ENCODE peak calls at places on chromosomes 6 and 20, in eight cellular contexts. One of them, this sample, is unnamed.
A peak's percentile ranks its signal among the peaks of the same experiment; 100 is the strongest.

GRCh38 chr6:96611342-96611964 is 48.5 kb downstream of the FHL5 start:
- DNase-seq in effector memory CD8-positive, alpha-beta T cell: no peak
- DNase-seq in cardiac muscle cell: no peak
- DNase-seq in GM20000: peak; percentile 29
- DNase-seq in NCI-H146: no peak
- DNase-seq in stimulated activated CD4-positive, alpha-beta T cell treated with anti-CD3 and anti-CD28 coated beads, Interleukin-1b, Interleukin-23, amount 100 ng/mL, for 48 hours: no peak
- DNase-seq in anterior cingulate cortex: no peak
- DNase-seq in aorta: no peak
- DNase-seq in this sample: peak; percentile 90

GRCh38 chr6:21823371-21823770 is 229.8 kb downstream of the SOX4 start:
- DNase-seq in GM20000: no peak
- DNase-seq in NCI-H146: no peak
- DNase-seq in anterior cingulate cortex: no peak
- DNase-seq in cardiac muscle cell: no peak
- DNase-seq in aorta: no peak
- DNase-seq in effector memory CD8-positive, alpha-beta T cell: no peak
- DNase-seq in stimulated activated CD4-positive, alpha-beta T cell treated with anti-CD3 and anti-CD28 coated beads, Interleukin-1b, Interleukin-23, amount 100 ng/mL, for 48 hours: no peak
- DNase-seq in this sample: no peak

GRCh38 chr6:156280131-156280530 is 497.0 kb upstream of the ARID1B start:
- DNase-seq in cardiac muscle cell: no peak
- DNase-seq in aorta: no peak
- DNase-seq in stimulated activated CD4-positive, alpha-beta T cell treated with anti-CD3 and anti-CD28 coated beads, Interleukin-1b, Interleukin-23, amount 100 ng/mL, for 48 hours: no peak
- DNase-seq in anterior cingulate cortex: no peak
- DNase-seq in NCI-H146: peak; percentile 94
- DNase-seq in effector memory CD8-positive, alpha-beta T cell: no peak
- DNase-seq in GM20000: no peak
- DNase-seq in this sample: peak; percentile 98

GRCh38 chr6:30073489-30074240 is 1.9 kb downstream of the RNF39 start:
- DNase-seq in cardiac muscle cell: no peak
- DNase-seq in GM20000: peak; percentile 14
- DNase-seq in NCI-H146: peak; percentile 10
- DNase-seq in stimulated activated CD4-positive, alpha-beta T cell treated with anti-CD3 and anti-CD28 coated beads, Interleukin-1b, Interleukin-23, amount 100 ng/mL, for 48 hours: no peak
- DNase-seq in anterior cingulate cortex: no peak
- DNase-seq in effector memory CD8-positive, alpha-beta T cell: no peak
- DNase-seq in aorta: no peak
- DNase-seq in this sample: peak; percentile 60

GRCh38 chr20:50449789-50450492 is 60.2 kb upstream of the PTPN1 start:
- DNase-seq in cardiac muscle cell: no peak
- DNase-seq in GM20000: peak; percentile 32
- DNase-seq in anterior cingulate cortex: no peak
- DNase-seq in stimulated activated CD4-positive, alpha-beta T cell treated with anti-CD3 and anti-CD28 coated beads, Interleukin-1b, Interleukin-23, amount 100 ng/mL, for 48 hours: no peak
- DNase-seq in aorta: peak; percentile 65
- DNase-seq in effector memory CD8-positive, alpha-beta T cell: no peak
- DNase-seq in NCI-H146: no peak
- DNase-seq in this sample: no peak

GRCh38 chr6:142810952-142811514 is 133.9 kb downstream of the HIVEP2 start:
- DNase-seq in GM20000: no peak
- DNase-seq in aorta: no peak
- DNase-seq in anterior cingulate cortex: no peak
- DNase-seq in stimulated activated CD4-positive, alpha-beta T cell treated with anti-CD3 and anti-CD28 coated beads, Interleukin-1b, Interleukin-23, amount 100 ng/mL, for 48 hours: no peak
- DNase-seq in effector memory CD8-positive, alpha-beta T cell: no peak
- DNase-seq in cardiac muscle cell: no peak
- DNase-seq in NCI-H146: no peak
- DNase-seq in this sample: no peak

GRCh38 chr6:122797537-122797936 is 8.5 kb downstream of the SMPDL3A start:
- DNase-seq in anterior cingulate cortex: no peak
- DNase-seq in aorta: no peak
- DNase-seq in GM20000: no peak
- DNase-seq in effector memory CD8-positive, alpha-beta T cell: no peak
- DNase-seq in NCI-H146: no peak
- DNase-seq in stimulated activated CD4-positive, alpha-beta T cell treated with anti-CD3 and anti-CD28 coated beads, Interleukin-1b, Interleukin-23, amount 100 ng/mL, for 48 hours: no peak
- DNase-seq in cardiac muscle cell: no peak
- DNase-seq in this sample: no peak

GRCh38 chr6:2777249-2777648 is 12.1 kb downstream of the WRNIP1 start:
- DNase-seq in NCI-H146: no peak
- DNase-seq in stimulated activated CD4-positive, alpha-beta T cell treated with anti-CD3 and anti-CD28 coated beads, Interleukin-1b, Interleukin-23, amount 100 ng/mL, for 48 hours: no peak
- DNase-seq in aorta: no peak
- DNase-seq in GM20000: no peak
- DNase-seq in cardiac muscle cell: no peak
- DNase-seq in effector memory CD8-positive, alpha-beta T cell: no peak
- DNase-seq in anterior cingulate cortex: no peak
- DNase-seq in this sample: no peak

GRCh38 chr20:62900692-62901584 is 25.4 kb downstream of the DIDO1 start:
- DNase-seq in aorta: peak; percentile 52
- DNase-seq in anterior cingulate cortex: no peak
- DNase-seq in cardiac muscle cell: no peak
- DNase-seq in NCI-H146: no peak
- DNase-seq in GM20000: no peak
- DNase-seq in stimulated activated CD4-positive, alpha-beta T cell treated with anti-CD3 and anti-CD28 coated beads, Interleukin-1b, Interleukin-23, amount 100 ng/mL, for 48 hours: no peak
- DNase-seq in effector memory CD8-positive, alpha-beta T cell: no peak
- DNase-seq in this sample: peak; percentile 21

GRCh38 chr20:63911171-63911570 is 16.2 kb downstream of the DNAJC5 start:
- DNase-seq in GM20000: no peak
- DNase-seq in stimulated activated CD4-positive, alpha-beta T cell treated with anti-CD3 and anti-CD28 coated beads, Interleukin-1b, Interleukin-23, amount 100 ng/mL, for 48 hours: no peak
- DNase-seq in anterior cingulate cortex: no peak
- DNase-seq in NCI-H146: no peak
- DNase-seq in aorta: no peak
- DNase-seq in effector memory CD8-positive, alpha-beta T cell: no peak
- DNase-seq in cardiac muscle cell: peak; percentile 27
- DNase-seq in this sample: no peak

GRCh38 chr6:96899019-96899418 is 1.3 kb upstream of the NDUFAF4 start:
- DNase-seq in GM20000: peak; percentile 21
- DNase-seq in stimulated activated CD4-positive, alpha-beta T cell treated with anti-CD3 and anti-CD28 coated beads, Interleukin-1b, Interleukin-23, amount 100 ng/mL, for 48 hours: no peak
- DNase-seq in cardiac muscle cell: peak; percentile 57
- DNase-seq in NCI-H146: peak; percentile 36
- DNase-seq in anterior cingulate cortex: no peak
- DNase-seq in aorta: no peak
- DNase-seq in effector memory CD8-positive, alpha-beta T cell: no peak
- DNase-seq in this sample: peak; percentile 82

GRCh38 chr20:43579861-43580793 is 10.6 kb upstream of the IFT52 start:
- DNase-seq in cardiac muscle cell: peak; percentile 55
- DNase-seq in aorta: no peak
- DNase-seq in anterior cingulate cortex: no peak
- DNase-seq in GM20000: no peak
- DNase-seq in stimulated activated CD4-positive, alpha-beta T cell treated with anti-CD3 and anti-CD28 coated beads, Interleukin-1b, Interleukin-23, amount 100 ng/mL, for 48 hours: no peak
- DNase-seq in NCI-H146: no peak
- DNase-seq in effector memory CD8-positive, alpha-beta T cell: no peak
- DNase-seq in this sample: no peak

GRCh38 chr6:97703661-97704060 is 420.6 kb upstream of the MMS22L start:
- DNase-seq in effector memory CD8-positive, alpha-beta T cell: no peak
- DNase-seq in cardiac muscle cell: no peak
- DNase-seq in NCI-H146: no peak
- DNase-seq in anterior cingulate cortex: no peak
- DNase-seq in aorta: no peak
- DNase-seq in stimulated activated CD4-positive, alpha-beta T cell treated with anti-CD3 and anti-CD28 coated beads, Interleukin-1b, Interleukin-23, amount 100 ng/mL, for 48 hours: no peak
- DNase-seq in GM20000: no peak
- DNase-seq in this sample: peak; percentile 30

GRCh38 chr20:50279988-50280850 is 89.6 kb downstream of the CEBPB start:
- DNase-seq in GM20000: no peak
- DNase-seq in aorta: no peak
- DNase-seq in stimulated activated CD4-positive, alpha-beta T cell treated with anti-CD3 and anti-CD28 coated beads, Interleukin-1b, Interleukin-23, amount 100 ng/mL, for 48 hours: no peak
- DNase-seq in NCI-H146: no peak
- DNase-seq in effector memory CD8-positive, alpha-beta T cell: no peak
- DNase-seq in anterior cingulate cortex: no peak
- DNase-seq in cardiac muscle cell: no peak
- DNase-seq in this sample: no peak

This sample was measured in NCI-H69.